ENCODE peak calls at places on chromosome 2, in six cellular contexts. G, K, J, V, W and T are unnamed samples.

GRCh38 chr2:39379643-39380524 is 57.2 kb downstream of the MAP4K3 start:
- DNase-seq in G (peak; percentile 68), K (no peak), J (no peak), V (peak; percentile 76), W (no peak), T (peak; percentile 80)

GRCh38 chr2:150606380-150607060 is 119.1 kb upstream of the RND3 start:
- DNase-seq in G (peak; percentile 18), K (no peak), J (no peak), V (no peak), W (no peak), T (no peak)

GRCh38 chr2:66526171-66526570 is 91.2 kb downstream of the MEIS1 start:
- DNase-seq in G (no peak), K (no peak), J (no peak), V (no peak), W (no peak), T (peak; percentile 31)

GRCh38 chr2:236714061-236714460 is 144.4 kb downstream of the ACKR3 start:
- DNase-seq in G (no peak), K (no peak), J (no peak), V (no peak), W (no peak), T (no peak)

GRCh38 chr2:28684142-28684858 is 67.3 kb upstream of the PPP1CB start:
- DNase-seq in G (no peak), K (peak; percentile 69), J (no peak), V (peak; percentile 68), W (no peak), T (no peak)

GRCh38 chr2:161422812-161423211 is 6.7 kb downstream of the TBR1 start:
- DNase-seq in G (no peak), K (peak; percentile 26), J (peak; percentile 40), V (no peak), W (no peak), T (no peak)

GRCh38 chr2:201579536-201579935 is 63.8 kb downstream of the TMEM237 start:
- DNase-seq in G (peak; percentile 37), K (no peak), J (no peak), V (no peak), W (no peak), T (peak; percentile 11)

GRCh38 chr2:230674401-230674800 is 38.2 kb upstream of the CAB39 start:
- DNase-seq in G (no peak), K (no peak), J (no peak), V (no peak), W (no peak), T (no peak)

GRCh38 chr2:169091761-169092523 is 22.6 kb downstream of the DHRS9 start:
- DNase-seq in G (peak; percentile 15), K (no peak), J (no peak), V (peak; percentile 68), W (no peak), T (peak; percentile 28)

GRCh38 chr2:133598769-133599168 is 30.5 kb upstream of the NCKAP5 start:
- DNase-seq in G (no peak), K (no peak), J (no peak), V (no peak), W (no peak), T (no peak)

GRCh38 chr2:27795868-27796277 is 24.4 kb downstream of the MRPL33 start:
- DNase-seq in G (no peak), K (no peak), J (no peak), V (no peak), W (no peak), T (peak; percentile 52)

GRCh38 chr2:109120166-109120565 is 8.8 kb upstream of the SH3RF3 start:
- DNase-seq in G (no peak), K (no peak), J (no peak), V (no peak), W (no peak), T (no peak)

GRCh38 chr2:182585430-182585829 is 130.6 kb upstream of the DNAJC10 start:
- DNase-seq in G (no peak), K (no peak), J (no peak), V (no peak), W (no peak), T (no peak)

GRCh38 chr2:224952942-224953657 is 89.2 kb downstream of the DOCK10 start:
- DNase-seq in G (no peak), K (no peak), J (no peak), V (no peak), W (no peak), T (no peak)

GRCh38 chr2:224369028-224369632 is 32.8 kb downstream of the FAM124B start:
- DNase-seq in G (peak; percentile 49), K (peak; percentile 65), J (peak; percentile 41), V (peak; percentile 72), W (no peak), T (peak; percentile 59)

GRCh38 chr2:126792186-126792585 is 106.5 kb upstream of the TEX51 start:
- DNase-seq in G (no peak), K (no peak), J (no peak), V (no peak), W (peak; percentile 13), T (no peak)

GRCh38 chr2:16386000-16386399 is 279.6 kb downstream of the CYRIA start:
- DNase-seq in G (no peak), K (no peak), J (no peak), V (no peak), W (no peak), T (no peak)

GRCh38 chr2:240514631-240515030 is 43.2 kb downstream of the ANKMY1 start:
- DNase-seq in G (no peak), K (no peak), J (no peak), V (no peak), W (peak; percentile 11), T (no peak)

GRCh38 chr2:9984217-9984739 is 32.8 kb downstream of the GRHL1 start:
- DNase-seq in G (peak; percentile 48), K (peak; percentile 58), J (peak; percentile 40), V (peak; percentile 90), W (no peak), T (peak; percentile 64)

GRCh38 chr2:219243291-219243761 is 1.9 kb downstream of the GLB1L start:
- DNase-seq in G (no peak), K (no peak), J (no peak), V (peak; percentile 14), W (no peak), T (no peak)

GRCh38 chr2:219245899-219246230 is 586 bp downstream of the STK16 start:
- DNase-seq in G (no peak), K (no peak), J (no peak), V (no peak), W (no peak), T (no peak)

GRCh38 chr2:219246559-219246958 is 1.3 kb downstream of the STK16 start:
- DNase-seq in G (no peak), K (no peak), J (no peak), V (no peak), W (no peak), T (no peak)

GRCh38 chr2:219244789-219245147 is 476 bp downstream of the GLB1L start:
- DNase-seq in G (no peak), K (no peak), J (no peak), V (no peak), W (no peak), T (no peak)

DNA sequence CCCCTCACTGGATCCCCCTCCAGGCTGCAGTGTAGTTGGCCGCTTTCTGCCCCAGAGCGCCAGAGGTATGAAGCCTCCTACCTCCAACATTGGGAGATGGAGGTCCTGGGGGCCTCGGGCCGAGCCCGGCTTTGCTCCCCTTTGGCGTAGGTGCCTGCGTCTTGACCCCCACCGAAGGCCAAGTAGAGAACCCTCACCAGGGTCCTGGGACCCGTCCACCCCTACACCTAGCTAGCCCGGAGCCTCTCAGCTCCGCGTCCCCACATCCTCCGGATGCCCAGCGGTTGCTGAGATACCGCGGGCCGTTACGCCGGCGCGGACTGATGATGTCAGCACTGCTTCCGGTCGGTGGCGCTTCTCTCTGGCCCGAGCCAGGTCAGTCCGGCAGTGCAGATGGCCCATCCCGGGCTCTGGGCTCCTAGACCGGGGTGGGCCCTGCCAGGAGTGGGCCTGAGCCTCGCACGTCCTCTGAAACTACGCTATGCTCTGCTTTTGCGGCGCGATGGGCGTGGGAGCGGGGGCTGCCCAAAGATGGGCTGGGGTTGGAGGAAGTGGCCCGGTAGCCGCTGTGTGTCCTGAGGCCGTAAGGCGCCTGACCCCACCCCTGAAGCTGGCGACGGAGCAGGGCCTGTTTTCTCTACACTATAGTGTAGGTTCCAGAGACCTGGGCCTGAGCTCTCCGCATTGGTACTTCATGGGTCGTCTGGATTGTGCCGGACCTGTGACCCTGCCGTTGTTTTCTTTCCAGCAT is at the start of the genes GLB1L and STK16:
- DNase-seq in G (peak; percentile 92), K (peak; percentile 97), J (peak; percentile 94), V (peak; percentile 97), W (peak; percentile 96), T (peak; percentile 95)
- H3K4ac ChIP-seq in G (peak within 1 kb of the TSS; percentile 99), K (peak within 1 kb of the TSS; percentile 59), J (peak within 1 kb of the TSS; percentile 68), V (peak within 1 kb of the TSS; percentile 81), W (no peak within 1 kb of the TSS), T (peak within 1 kb of the TSS; percentile 93)

GRCh38 chr2:44778671-44779476 is 162.6 kb upstream of the SIX3 start:
- DNase-seq in G (no peak), K (peak; percentile 74), J (peak; percentile 80), V (no peak), W (peak; percentile 75), T (no peak)
- H3K4ac ChIP-seq in G (no peak overlapping the region), K (no peak overlapping the region), J (no peak overlapping the region), V (no peak overlapping the region), W (no peak overlapping the region), T (no peak overlapping the region)

DNA sequence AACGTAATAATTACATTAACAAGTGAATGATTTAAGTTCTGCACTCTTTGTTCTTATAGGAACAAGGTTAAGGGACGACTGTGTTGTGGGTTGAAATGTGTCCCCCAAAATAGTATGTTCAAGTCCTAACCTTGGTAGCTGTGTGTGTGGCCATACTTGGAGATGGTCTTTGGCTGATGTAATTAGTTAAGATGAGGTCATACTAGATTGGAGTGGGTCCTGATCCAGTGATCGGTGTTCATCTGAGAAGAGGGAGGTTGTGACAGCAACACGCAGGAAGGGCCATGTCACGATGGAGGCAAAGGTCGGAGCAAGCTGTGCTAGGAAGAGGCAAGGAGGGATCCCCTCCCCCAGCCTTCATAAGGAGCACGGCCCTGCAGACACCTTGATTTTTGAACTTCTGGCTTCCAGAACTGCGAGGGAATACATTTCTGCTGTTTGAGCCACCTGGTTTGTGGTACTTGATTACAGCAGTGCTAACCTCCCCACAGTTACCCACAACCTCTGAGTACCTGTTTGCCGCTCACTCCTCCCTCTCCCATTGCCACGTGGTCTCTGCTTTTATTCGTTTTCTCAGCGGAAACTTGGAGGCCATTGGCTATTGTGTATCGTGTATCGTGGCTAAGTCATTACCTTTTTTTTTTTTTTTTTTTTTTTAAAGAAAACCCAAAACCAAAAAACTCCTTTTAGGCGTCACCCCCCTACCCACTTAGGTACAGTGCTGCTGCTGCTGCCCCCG is 90.6 kb downstream of the AGAP1 start:
- DNase-seq in G (no peak), K (no peak), J (no peak), V (no peak), W (no peak), T (no peak)
- H3K4ac ChIP-seq in G (no peak overlapping the region), K (no peak overlapping the region), J (no peak overlapping the region), V (no peak overlapping the region), W (no peak overlapping the region), T (no peak overlapping the region)

GRCh38 chr2:200254788-200255187 is 51.7 kb upstream of the SPATS2L start:
- DNase-seq in G (no peak), K (no peak), J (no peak), V (no peak), W (no peak), T (no peak)

GRCh38 chr2:200257570-200257969 is 48.9 kb upstream of the SPATS2L start:
- DNase-seq in G (no peak), K (no peak), J (no peak), V (no peak), W (no peak), T (no peak)

GRCh38 chr2:200255549-200255948 is 50.9 kb upstream of the SPATS2L start:
- DNase-seq in G (no peak), K (no peak), J (no peak), V (no peak), W (no peak), T (no peak)

GRCh38 chr2:200252661-200253067 is 53.8 kb upstream of the SPATS2L start:
- DNase-seq in G (peak; percentile 93), K (peak; percentile 54), J (no peak), V (no peak), W (no peak), T (peak; percentile 95)

GRCh38 chr2:200253631-200254030 is 52.9 kb upstream of the SPATS2L start:
- DNase-seq in G (peak; percentile 78), K (no peak), J (no peak), V (no peak), W (no peak), T (peak; percentile 74)
- H3K4ac ChIP-seq in G (peak overlapping the region; percentile 74), K (no peak overlapping the region), J (no peak overlapping the region), V (no peak overlapping the region), W (no peak overlapping the region), T (peak overlapping the region; percentile 94)